ENCODE peak calls at places on chromosomes 11 and 22, in five cellular contexts. X is upper lobe of right lung; G is psoas muscle; D is CD4-positive, alpha-beta memory T cell; Y is thoracic aorta. W is an unnamed sample.

GRCh38 chr22:26835929-26836528 is 178.6 kb downstream of the MIAT start:
- DNase-seq in G (no peak), D (peak; percentile 12), X (no peak), Y (no peak), W (peak; percentile 41)

GRCh38 chr11:130407978-130408377 is 20.4 kb downstream of the ADAMTS8 start:
- DNase-seq in X (no peak), D (no peak), G (peak; percentile 45), Y (peak; percentile 38), W (peak; percentile 78)

GRCh38 chr22:19816372-19817119 is 38.1 kb downstream of the GNB1L start:
- DNase-seq in Y (no peak), G (no peak), X (no peak), D (no peak), W (peak; percentile 27)

GRCh38 chr22:28917747-28918543 is 34.6 kb downstream of the ZNRF3 start:
- DNase-seq in D (no peak), G (no peak), X (peak; percentile 67), Y (no peak), W (no peak)

GRCh38 chr11:74450318-74450717 is 17.0 kb downstream of the KCNE3 start:
- DNase-seq in D (no peak), X (no peak), G (no peak), Y (no peak), W (no peak)

GRCh38 chr11:89205378-89205777 is 27.7 kb downstream of the TYR start:
- DNase-seq in X (no peak), D (no peak), Y (no peak), G (no peak), W (no peak)

GRCh38 chr11:32154275-32154674 is 63.4 kb downstream of the RCN1 start:
- DNase-seq in D (no peak), Y (no peak), G (no peak), X (no peak), W (no peak)

GRCh38 chr11:132051704-132052103 is 681.3 kb downstream of the NTM start:
- DNase-seq in Y (no peak), G (no peak), X (no peak), D (no peak), W (no peak)

GRCh38 chr11:36257351-36257750 is 31.9 kb downstream of the COMMD9 start:
- DNase-seq in G (no peak), D (no peak), Y (no peak), X (no peak), W (no peak)

GRCh38 chr11:116703421-116703820 is 69.4 kb downstream of the BUD13 start:
- DNase-seq in G (no peak), Y (no peak), D (no peak), X (peak; percentile 57), W (no peak)

GRCh38 chr11:104588975-104589374 is 309.3 kb downstream of the CASP12 start:
- DNase-seq in D (no peak), Y (no peak), X (no peak), G (no peak), W (no peak)

GRCh38 chr11:35424157-35424945 is 5.0 kb upstream of the SLC1A2 start:
- DNase-seq in G (no peak), X (no peak), D (no peak), Y (no peak), W (no peak)

GRCh38 chr11:1205121-1205986 is 17.5 kb upstream of the MUC5B start:
- DNase-seq in D (no peak), Y (no peak), G (peak; percentile 9), X (peak; percentile 54), W (peak; percentile 13)

GRCh38 chr11:60871378-60872061 is 4.2 kb downstream of the ZP1 start:
- DNase-seq in X (peak; percentile 64), D (peak; percentile 25), Y (no peak), G (no peak), W (peak; percentile 59)

GRCh38 chr11:87020764-87021365 is 16.9 kb upstream of the TMEM135 start:
- DNase-seq in Y (no peak), D (no peak), X (no peak), G (no peak), W (no peak)

GRCh38 chr11:9075441-9076000 is 15.9 kb downstream of the SCUBE2 start:
- DNase-seq in D (no peak), X (no peak), G (no peak), Y (no peak), W (no peak)

GRCh38 chr22:39543095-39543494 is 10.5 kb upstream of the RPS19BP1 start:
- DNase-seq in Y (no peak), D (no peak), X (no peak), G (no peak), W (no peak)

GRCh38 chr11:61911124-61911700 is 6.2 kb downstream of the RAB3IL1 start:
- DNase-seq in Y (no peak), D (no peak), G (no peak), X (no peak), W (no peak)

GRCh38 chr11:45259607-45260006 is 26.5 kb downstream of the SYT13 start:
- DNase-seq in D (no peak), Y (no peak), G (no peak), X (no peak), W (no peak)

GRCh38 chr22:25898707-25899365 is 156.8 kb downstream of the MYO18B start:
- DNase-seq in D (no peak), Y (no peak), X (no peak), G (no peak), W (no peak)

GRCh38 chr11:28743101-28743550 is 634.9 kb downstream of the METTL15 start:
- DNase-seq in G (no peak), Y (no peak), X (no peak), D (no peak), W (no peak)

GRCh38 chr11:28384418-28384817 is 276.2 kb downstream of the METTL15 start:
- DNase-seq in D (no peak), G (no peak), X (no peak), Y (no peak), W (no peak)

GRCh38 chr22:40407021-40407761 is 36.8 kb downstream of the SGSM3 start:
- DNase-seq in X (peak; percentile 55), G (no peak), D (no peak), Y (no peak), W (no peak)

GRCh38 chr22:49103314-49104052 is 724.2 kb downstream of the BRD1 start:
- DNase-seq in G (no peak), D (no peak), Y (no peak), X (peak; percentile 17), W (no peak)

GRCh38 chr11:43936081-43936480 is 6.4 kb upstream of the C11orf96 start:
- DNase-seq in X (no peak), D (no peak), G (no peak), Y (no peak), W (no peak)

GRCh38 chr11:56151376-56151775 is 8.7 kb downstream of the OR8K5 start:
- DNase-seq in D (no peak), Y (no peak), G (no peak), X (no peak), W (no peak)

GRCh38 chr11:119169272-119169719 is 771 bp downstream of the NLRX1 start:
- DNase-seq in Y (no peak), G (peak; percentile 55), D (no peak), X (peak; percentile 80), W (peak; percentile 89)

GRCh38 chr11:3058753-3059664 is 1.8 kb upstream of the CARS1 start:
- DNase-seq in D (no peak), X (no peak), Y (no peak), G (peak; percentile 42), W (no peak)

GRCh38 chr11:96050435-96051182 is 126.7 kb upstream of the MTMR2 start:
- DNase-seq in X (no peak), G (no peak), Y (no peak), D (no peak), W (no peak)

GRCh38 chr22:30445438-30445936 is 19.9 kb downstream of the MTFP1 start:
- DNase-seq in Y (no peak), X (no peak), D (no peak), G (no peak), W (no peak)
- H3K27ac ChIP-seq in Y (no peak overlapping the region), X (no peak overlapping the region), D (no peak overlapping the region), G (no peak overlapping the region), W (no peak overlapping the region)

DNA sequence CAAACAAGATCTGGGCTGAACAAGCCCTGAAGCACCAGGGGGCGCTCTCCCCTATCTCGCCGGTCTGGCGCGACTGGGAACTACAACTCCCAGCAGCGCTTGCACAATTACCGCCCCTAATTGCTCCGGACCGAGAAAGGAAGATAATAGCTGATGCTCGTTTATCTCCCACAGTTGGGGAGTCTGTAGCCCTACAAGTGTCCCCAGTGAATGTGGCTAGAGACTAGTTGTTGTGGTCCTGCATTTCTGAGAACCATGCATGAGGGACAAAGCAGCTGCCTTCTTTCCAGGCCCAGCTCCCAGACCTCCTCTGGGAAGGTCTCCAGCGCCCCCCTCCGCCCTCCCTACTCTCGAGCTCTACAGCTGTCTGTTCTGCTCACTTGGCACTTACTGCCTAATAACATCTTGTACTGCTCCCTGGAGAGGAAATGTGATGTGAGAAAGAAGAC is 34.4 kb downstream of the NRXN2 start:
- DNase-seq in X (peak; percentile 92), G (peak; percentile 91), Y (peak; percentile 47), D (peak; percentile 87), W (peak; percentile 94)
- H3K4me3 ChIP-seq in X (peak overlapping the region; percentile 44), G (peak overlapping the region; percentile 63), Y (peak overlapping the region; percentile 64), D (peak overlapping the region; percentile 26), W (peak overlapping the region; percentile 50)

GRCh38 chr11:65931773-65932557 is 12.7 kb downstream of the DRAP1 start:
- DNase-seq in D (no peak), X (no peak), Y (no peak), G (no peak), W (no peak)
- H3K4me1 ChIP-seq in D (peaks cover 23% of the 10 kb centered on the region), X (no peaks in the 10 kb centered on the region), Y (no peaks in the 10 kb centered on the region), G (no peaks in the 10 kb centered on the region), W (no peaks in the 10 kb centered on the region)

GRCh38 chr11:19661827-19662226 is 50.8 kb upstream of the NAV2 start:
- DNase-seq in X (no peak), Y (no peak), D (no peak), G (no peak), W (no peak)
- H3K27ac ChIP-seq in X (no peak overlapping the region), Y (no peak overlapping the region), D (no peak overlapping the region), G (no peak overlapping the region), W (no peak overlapping the region)

GRCh38 chr11:11430431-11430830 is 77.4 kb upstream of the CSNK2A3 start:
- DNase-seq in Y (no peak), G (no peak), D (no peak), X (no peak), W (peak; percentile 81)

GRCh38 chr11:11440149-11440548 is 87.1 kb upstream of the CSNK2A3 start:
- DNase-seq in Y (no peak), D (no peak), X (no peak), G (no peak), W (no peak)

GRCh38 chr11:11432621-11433319 is 79.7 kb upstream of the CSNK2A3 start:
- DNase-seq in G (no peak), Y (no peak), X (no peak), D (no peak), W (no peak)

GRCh38 chr11:11436715-11437313 is 83.8 kb upstream of the CSNK2A3 start:
- DNase-seq in G (no peak), D (no peak), Y (no peak), X (no peak), W (no peak)

GRCh38 chr11:11435673-11436072 is 82.6 kb upstream of the CSNK2A3 start:
- DNase-seq in G (no peak), Y (no peak), D (no peak), X (no peak), W (no peak)
- H3K4me3 ChIP-seq in G (no peak overlapping the region), Y (no peak overlapping the region), D (no peak overlapping the region), X (no peak overlapping the region), W (no peak overlapping the region)